ENCODE peak calls at places on chromosomes 12 and 14, in ten cellular contexts. One of them, this sample, is unnamed.

GRCh38 chr12:34398366-34398705 is 376.0 kb downstream of the ALG10 start:
- DNase-seq in endothelial cell: peak
- DNase-seq in CD4-positive, alpha-beta T cell: no peak
- DNase-seq in heart right ventricle: peak
- DNase-seq in colonic mucosa: peak
- DNase-seq in mesothelial cell of epicardium: no peak
- DNase-seq in ovary: peak
- DNase-seq in fibroblast of lung: no peak
- DNase-seq in neural progenitor cell: no peak
- DNase-seq in endothelial cell of umbilical vein: no peak
- DNase-seq in this sample: peak

GRCh38 chr14:104149617-104150141 is 11.3 kb downstream of the KIF26A start:
- DNase-seq in fibroblast of lung: peak
- DNase-seq in CD4-positive, alpha-beta T cell: no peak
- DNase-seq in endothelial cell of umbilical vein: peak
- DNase-seq in neural progenitor cell: peak
- DNase-seq in mesothelial cell of epicardium: no peak
- DNase-seq in endothelial cell: peak
- DNase-seq in colonic mucosa: no peak
- DNase-seq in heart right ventricle: peak
- DNase-seq in ovary: no peak
- DNase-seq in this sample: no peak

GRCh38 chr12:30582943-30583342 is 112.7 kb downstream of the IPO8 start:
- DNase-seq in colonic mucosa: no peak
- DNase-seq in mesothelial cell of epicardium: no peak
- DNase-seq in heart right ventricle: no peak
- DNase-seq in endothelial cell: no peak
- DNase-seq in neural progenitor cell: no peak
- DNase-seq in endothelial cell of umbilical vein: no peak
- DNase-seq in ovary: no peak
- DNase-seq in CD4-positive, alpha-beta T cell: no peak
- DNase-seq in fibroblast of lung: peak
- DNase-seq in this sample: no peak

GRCh38 chr14:74763803-74764531 is 851 bp downstream of the YLPM1 start:
- DNase-seq in mesothelial cell of epicardium: no peak
- DNase-seq in neural progenitor cell: peak
- DNase-seq in CD4-positive, alpha-beta T cell: no peak
- DNase-seq in ovary: peak
- DNase-seq in colonic mucosa: peak
- DNase-seq in endothelial cell of umbilical vein: peak
- DNase-seq in endothelial cell: no peak
- DNase-seq in fibroblast of lung: peak
- DNase-seq in heart right ventricle: peak
- DNase-seq in this sample: no peak

GRCh38 chr12:125579916-125580315 is 514.7 kb downstream of the AACS start:
- DNase-seq in endothelial cell: no peak
- DNase-seq in endothelial cell of umbilical vein: no peak
- DNase-seq in colonic mucosa: no peak
- DNase-seq in fibroblast of lung: no peak
- DNase-seq in ovary: no peak
- DNase-seq in mesothelial cell of epicardium: no peak
- DNase-seq in neural progenitor cell: no peak
- DNase-seq in heart right ventricle: no peak
- DNase-seq in CD4-positive, alpha-beta T cell: no peak
- DNase-seq in this sample: no peak

GRCh38 chr12:25959069-25959961 is 833 bp downstream of the RASSF8 start:
- DNase-seq in endothelial cell of umbilical vein: peak
- DNase-seq in CD4-positive, alpha-beta T cell: no peak
- DNase-seq in endothelial cell: peak
- DNase-seq in fibroblast of lung: peak
- DNase-seq in mesothelial cell of epicardium: peak
- DNase-seq in neural progenitor cell: peak
- DNase-seq in heart right ventricle: peak
- DNase-seq in colonic mucosa: peak
- DNase-seq in ovary: peak
- DNase-seq in this sample: no peak

GRCh38 chr12:81872400-81872799 is 113.2 kb upstream of the PPFIA2 start:
- DNase-seq in colonic mucosa: no peak
- DNase-seq in mesothelial cell of epicardium: no peak
- DNase-seq in CD4-positive, alpha-beta T cell: no peak
- DNase-seq in ovary: no peak
- DNase-seq in endothelial cell of umbilical vein: no peak
- DNase-seq in heart right ventricle: no peak
- DNase-seq in neural progenitor cell: no peak
- DNase-seq in fibroblast of lung: no peak
- DNase-seq in endothelial cell: no peak
- DNase-seq in this sample: no peak

GRCh38 chr12:131208425-131208824 is 254.7 kb downstream of the ADGRD1 start:
- DNase-seq in ovary: no peak
- DNase-seq in endothelial cell of umbilical vein: no peak
- DNase-seq in CD4-positive, alpha-beta T cell: no peak
- DNase-seq in colonic mucosa: no peak
- DNase-seq in mesothelial cell of epicardium: no peak
- DNase-seq in neural progenitor cell: no peak
- DNase-seq in endothelial cell: no peak
- DNase-seq in fibroblast of lung: no peak
- DNase-seq in heart right ventricle: no peak
- DNase-seq in this sample: no peak

GRCh38 chr14:26138764-26139445 is 458.9 kb downstream of the NOVA1 start:
- DNase-seq in fibroblast of lung: peak
- DNase-seq in endothelial cell: no peak
- DNase-seq in ovary: no peak
- DNase-seq in CD4-positive, alpha-beta T cell: no peak
- DNase-seq in colonic mucosa: no peak
- DNase-seq in mesothelial cell of epicardium: no peak
- DNase-seq in endothelial cell of umbilical vein: peak
- DNase-seq in heart right ventricle: no peak
- DNase-seq in neural progenitor cell: peak
- DNase-seq in this sample: no peak

GRCh38 chr12:34395056-34396005 is 373.0 kb downstream of the ALG10 start:
- DNase-seq in endothelial cell: peak
- DNase-seq in fibroblast of lung: no peak
- DNase-seq in neural progenitor cell: no peak
- DNase-seq in endothelial cell of umbilical vein: no peak
- DNase-seq in mesothelial cell of epicardium: peak
- DNase-seq in heart right ventricle: peak
- DNase-seq in ovary: peak
- DNase-seq in CD4-positive, alpha-beta T cell: no peak
- DNase-seq in colonic mucosa: peak
- DNase-seq in this sample: peak

GRCh38 chr12:40054554-40055226 is 51.2 kb downstream of the SLC2A13 start:
- DNase-seq in CD4-positive, alpha-beta T cell: no peak
- DNase-seq in heart right ventricle: peak
- DNase-seq in mesothelial cell of epicardium: no peak
- DNase-seq in ovary: peak
- DNase-seq in colonic mucosa: no peak
- DNase-seq in endothelial cell: no peak
- DNase-seq in endothelial cell of umbilical vein: no peak
- DNase-seq in fibroblast of lung: peak
- DNase-seq in neural progenitor cell: no peak
- DNase-seq in this sample: no peak

GRCh38 chr12:103494388-103494787 is 1.4 kb downstream of the C12orf42 start:
- DNase-seq in colonic mucosa: no peak
- DNase-seq in ovary: no peak
- DNase-seq in mesothelial cell of epicardium: no peak
- DNase-seq in heart right ventricle: no peak
- DNase-seq in fibroblast of lung: no peak
- DNase-seq in endothelial cell: no peak
- DNase-seq in endothelial cell of umbilical vein: no peak
- DNase-seq in CD4-positive, alpha-beta T cell: no peak
- DNase-seq in neural progenitor cell: no peak
- DNase-seq in this sample: no peak

GRCh38 chr12:103495783-103496456 is at the start of gene C12orf42:
- DNase-seq in colonic mucosa: peak
- DNase-seq in endothelial cell of umbilical vein: peak
- DNase-seq in mesothelial cell of epicardium: no peak
- DNase-seq in heart right ventricle: no peak
- DNase-seq in endothelial cell: peak
- DNase-seq in fibroblast of lung: no peak
- DNase-seq in neural progenitor cell: peak
- DNase-seq in CD4-positive, alpha-beta T cell: no peak
- DNase-seq in ovary: no peak
- DNase-seq in this sample: no peak

GRCh38 chr12:103493199-103493598 is 2.6 kb downstream of the C12orf42 start:
- DNase-seq in endothelial cell of umbilical vein: no peak
- DNase-seq in colonic mucosa: no peak
- DNase-seq in mesothelial cell of epicardium: no peak
- DNase-seq in heart right ventricle: no peak
- DNase-seq in fibroblast of lung: no peak
- DNase-seq in CD4-positive, alpha-beta T cell: no peak
- DNase-seq in endothelial cell: no peak
- DNase-seq in neural progenitor cell: no peak
- DNase-seq in ovary: no peak
- DNase-seq in this sample: no peak

GRCh38 chr12:103498990-103499389 is 3.2 kb upstream of the C12orf42 start:
- DNase-seq in mesothelial cell of epicardium: no peak
- DNase-seq in ovary: no peak
- DNase-seq in endothelial cell: no peak
- DNase-seq in fibroblast of lung: no peak
- DNase-seq in endothelial cell of umbilical vein: no peak
- DNase-seq in neural progenitor cell: no peak
- DNase-seq in heart right ventricle: no peak
- DNase-seq in CD4-positive, alpha-beta T cell: no peak
- DNase-seq in colonic mucosa: no peak
- DNase-seq in this sample: no peak

GRCh38 chr12:103495158-103495782 is 498 bp downstream of the C12orf42 start:
- DNase-seq in colonic mucosa: peak
- DNase-seq in endothelial cell of umbilical vein: no peak
- DNase-seq in ovary: no peak
- DNase-seq in heart right ventricle: no peak
- DNase-seq in endothelial cell: peak
- DNase-seq in fibroblast of lung: no peak
- DNase-seq in neural progenitor cell: peak
- DNase-seq in mesothelial cell of epicardium: no peak
- DNase-seq in CD4-positive, alpha-beta T cell: peak
- DNase-seq in this sample: no peak
- TF ChIP-seq CTCF in colonic mucosa: no peak
- TF ChIP-seq CTCF in endothelial cell of umbilical vein: no peak
- TF ChIP-seq CTCF in ovary: no peak
- TF ChIP-seq CTCF in heart right ventricle: no peak
- TF ChIP-seq CTCF in endothelial cell: no peak
- TF ChIP-seq CTCF in fibroblast of lung: no peak
- TF ChIP-seq CTCF in neural progenitor cell: no peak
- TF ChIP-seq CTCF in mesothelial cell of epicardium: no peak
- TF ChIP-seq CTCF in CD4-positive, alpha-beta T cell: no peak
- TF ChIP-seq CTCF in this sample: no peak

DNA sequence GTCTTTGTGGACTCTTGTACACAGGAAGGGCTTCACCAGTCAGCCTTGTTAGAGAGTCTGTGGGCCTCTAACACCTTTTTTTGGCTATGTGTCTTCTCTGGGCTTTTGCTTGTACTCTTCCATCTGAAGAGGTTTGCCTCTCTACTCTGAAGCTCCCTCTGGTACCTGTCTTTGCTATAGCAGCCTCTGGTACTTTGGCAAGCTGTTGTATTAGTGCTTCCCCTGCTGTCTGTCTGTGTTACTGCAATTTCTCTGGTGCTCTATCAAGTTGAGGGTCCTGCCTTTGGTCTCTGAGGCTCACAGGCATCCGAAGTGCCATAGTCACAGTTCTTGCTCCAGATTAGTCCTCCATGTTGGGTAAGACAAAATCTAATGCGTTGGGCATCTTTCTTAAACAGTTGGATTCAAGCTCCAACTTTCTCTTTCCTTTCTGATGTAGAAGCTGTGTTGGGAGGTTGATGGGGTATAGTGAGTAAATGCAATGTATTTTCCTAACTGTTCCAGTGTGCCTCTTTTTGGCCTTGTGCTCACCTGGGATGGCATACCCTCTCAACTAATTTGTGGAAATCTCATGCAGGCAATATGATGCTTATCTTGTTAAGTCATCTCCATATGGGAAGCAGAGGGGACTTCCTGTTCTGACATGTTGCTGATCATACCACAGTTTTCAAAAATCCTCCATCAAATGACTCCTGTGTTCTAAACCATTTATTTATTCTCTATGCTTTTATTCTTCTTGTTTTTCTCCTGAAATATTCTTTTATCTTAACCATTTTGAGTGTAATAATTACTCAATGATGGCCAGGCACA is 88.8 kb downstream of the ATF7IP start:
- DNase-seq in mesothelial cell of epicardium: no peak
- DNase-seq in CD4-positive, alpha-beta T cell: no peak
- DNase-seq in endothelial cell of umbilical vein: peak
- DNase-seq in colonic mucosa: peak
- DNase-seq in heart right ventricle: no peak
- DNase-seq in ovary: no peak
- DNase-seq in neural progenitor cell: peak
- DNase-seq in fibroblast of lung: peak
- DNase-seq in endothelial cell: peak
- DNase-seq in this sample: no peak
- TF ChIP-seq CTCF in mesothelial cell of epicardium: no peak
- TF ChIP-seq CTCF in CD4-positive, alpha-beta T cell: peak
- TF ChIP-seq CTCF in endothelial cell of umbilical vein: peak
- TF ChIP-seq CTCF in colonic mucosa: no peak
- TF ChIP-seq CTCF in heart right ventricle: peak
- TF ChIP-seq CTCF in ovary: no peak
- TF ChIP-seq CTCF in neural progenitor cell: peak
- TF ChIP-seq CTCF in fibroblast of lung: peak
- TF ChIP-seq CTCF in endothelial cell: peak
- TF ChIP-seq CTCF in this sample: peak

GRCh38 chr14:49637534-49638078 is 2.6 kb upstream of the DNAAF2 start:
- DNase-seq in colonic mucosa: no peak
- DNase-seq in ovary: no peak
- DNase-seq in fibroblast of lung: no peak
- DNase-seq in mesothelial cell of epicardium: no peak
- DNase-seq in heart right ventricle: no peak
- DNase-seq in endothelial cell: no peak
- DNase-seq in CD4-positive, alpha-beta T cell: no peak
- DNase-seq in neural progenitor cell: no peak
- DNase-seq in endothelial cell of umbilical vein: no peak
- DNase-seq in this sample: no peak

GRCh38 chr14:49633650-49634546 is 1.1 kb downstream of the DNAAF2 start:
- DNase-seq in colonic mucosa: peak
- DNase-seq in neural progenitor cell: peak
- DNase-seq in endothelial cell: peak
- DNase-seq in fibroblast of lung: peak
- DNase-seq in endothelial cell of umbilical vein: peak
- DNase-seq in mesothelial cell of epicardium: peak
- DNase-seq in CD4-positive, alpha-beta T cell: peak
- DNase-seq in ovary: peak
- DNase-seq in heart right ventricle: peak
- DNase-seq in this sample: peak

GRCh38 chr14:49636866-49637265 is 1.8 kb upstream of the DNAAF2 start:
- DNase-seq in neural progenitor cell: no peak
- DNase-seq in mesothelial cell of epicardium: no peak
- DNase-seq in ovary: no peak
- DNase-seq in endothelial cell: no peak
- DNase-seq in fibroblast of lung: no peak
- DNase-seq in colonic mucosa: no peak
- DNase-seq in endothelial cell of umbilical vein: no peak
- DNase-seq in heart right ventricle: no peak
- DNase-seq in CD4-positive, alpha-beta T cell: no peak
- DNase-seq in this sample: no peak

GRCh38 chr14:49634547-49635334 is at the start of gene DNAAF2:
- DNase-seq in endothelial cell: peak
- DNase-seq in mesothelial cell of epicardium: peak
- DNase-seq in ovary: peak
- DNase-seq in colonic mucosa: peak
- DNase-seq in neural progenitor cell: peak
- DNase-seq in fibroblast of lung: peak
- DNase-seq in endothelial cell of umbilical vein: peak
- DNase-seq in CD4-positive, alpha-beta T cell: peak
- DNase-seq in heart right ventricle: peak
- DNase-seq in this sample: peak
- TF ChIP-seq CTCF in endothelial cell: no peak
- TF ChIP-seq CTCF in mesothelial cell of epicardium: no peak
- TF ChIP-seq CTCF in ovary: no peak
- TF ChIP-seq CTCF in colonic mucosa: no peak
- TF ChIP-seq CTCF in neural progenitor cell: no peak
- TF ChIP-seq CTCF in fibroblast of lung: no peak
- TF ChIP-seq CTCF in endothelial cell of umbilical vein: no peak
- TF ChIP-seq CTCF in CD4-positive, alpha-beta T cell: no peak
- TF ChIP-seq CTCF in heart right ventricle: no peak
- TF ChIP-seq CTCF in this sample: peak

GRCh38 chr12:68871899-68872298 is 61.1 kb downstream of the CPM start:
- DNase-seq in fibroblast of lung: no peak
- DNase-seq in mesothelial cell of epicardium: no peak
- DNase-seq in neural progenitor cell: peak
- DNase-seq in CD4-positive, alpha-beta T cell: no peak
- DNase-seq in endothelial cell: peak
- DNase-seq in colonic mucosa: no peak
- DNase-seq in ovary: no peak
- DNase-seq in heart right ventricle: no peak
- DNase-seq in endothelial cell of umbilical vein: peak
- DNase-seq in this sample: no peak
- TF ChIP-seq CTCF in fibroblast of lung: no peak
- TF ChIP-seq CTCF in mesothelial cell of epicardium: no peak
- TF ChIP-seq CTCF in neural progenitor cell: peak
- TF ChIP-seq CTCF in CD4-positive, alpha-beta T cell: no peak
- TF ChIP-seq CTCF in endothelial cell: no peak
- TF ChIP-seq CTCF in colonic mucosa: no peak
- TF ChIP-seq CTCF in ovary: no peak
- TF ChIP-seq CTCF in heart right ventricle: no peak
- TF ChIP-seq CTCF in endothelial cell of umbilical vein: peak
- TF ChIP-seq CTCF in this sample: peak

This sample was measured in CD14-positive monocyte.